ENCODE peak calls at places on chromosomes 7 and 10, in five cellular contexts. M is fibroblast of lung; N is effector memory CD4-positive, alpha-beta T cell; Z is activated CD8-positive, alpha-beta memory T cell treated with anti-CD3 and anti-CD28 coated beads for 24 hours; Q is nephron progenitor cell. A is an unnamed sample.

GRCh38 chr7:151699147-151699546 is 177.8 kb downstream of the PRKAG2 start:
- DNase-seq in M (peak; percentile 86), N (no peak), Z (no peak), Q (no peak), A (no peak)

GRCh38 chr10:117631276-117632151 is 89.0 kb downstream of the EMX2 start:
- DNase-seq in M (no peak), N (no peak), Z (no peak), Q (no peak), A (no peak)

GRCh38 chr7:30906520-30907240 is 5.0 kb upstream of the AQP1 start:
- DNase-seq in M (no peak), N (no peak), Z (no peak), Q (no peak), A (no peak)

GRCh38 chr10:119375574-119376265 is 166.8 kb downstream of the RGS10 start:
- DNase-seq in M (peak; percentile 84), N (no peak), Z (no peak), Q (peak; percentile 38), A (no peak)

GRCh38 chr7:151051108-151051507 is 2.8 kb downstream of the ASIC3 start:
- DNase-seq in M (peak; percentile 74), N (peak; percentile 35), Z (peak; percentile 81), Q (peak; percentile 90), A (peak; percentile 75)

GRCh38 chr10:87546221-87546620 is 41.5 kb downstream of the MINPP1 start:
- DNase-seq in M (peak; percentile 48), N (no peak), Z (no peak), Q (no peak), A (no peak)

GRCh38 chr7:92916751-92917369 is 80.5 kb upstream of the CDK6 start:
- DNase-seq in M (no peak), N (no peak), Z (no peak), Q (no peak), A (no peak)

GRCh38 chr10:34764347-34764991 is 50.6 kb downstream of the PARD3 start:
- DNase-seq in M (no peak), N (no peak), Z (no peak), Q (no peak), A (no peak)

GRCh38 chr10:124745678-124746077 is 1.5 kb upstream of the FAM53B start:
- DNase-seq in M (peak; percentile 76), N (no peak), Z (no peak), Q (no peak), A (no peak)

GRCh38 chr7:102260856-102261255 is 25.8 kb upstream of the SH2B2 start:
- DNase-seq in M (peak; percentile 44), N (no peak), Z (no peak), Q (peak; percentile 37), A (no peak)

GRCh38 chr7:70710011-70710480 is 421.9 kb upstream of the GALNT17 start:
- DNase-seq in M (peak; percentile 72), N (no peak), Z (no peak), Q (no peak), A (no peak)

GRCh38 chr10:34638405-34639054 is 176.6 kb downstream of the PARD3 start:
- DNase-seq in M (peak; percentile 92), N (peak; percentile 12), Z (peak; percentile 82), Q (peak; percentile 85), A (peak; percentile 54)